ENCODE peak calls at places on chromosomes 3 and 15, in five cellular contexts. Q, P, F, S and R are unnamed samples.
A peak's percentile ranks its signal among the peaks of the same experiment; 100 is the strongest.

GRCh38 chr15:25850154-25851111 is 12.7 kb downstream of the ATP10A start:
- DNase-seq in Q (peak; percentile 76), P (peak; percentile 28), F (peak; percentile 64), S (peak; percentile 74), R (peak; percentile 70)

GRCh38 chr3:156176048-156176447 is 55.7 kb downstream of the KCNAB1 start:
- DNase-seq in Q (no peak), P (no peak), F (no peak), S (peak; percentile 57), R (no peak)

GRCh38 chr15:71080705-71081104 is 34.6 kb upstream of the THSD4 start:
- DNase-seq in Q (no peak), P (peak; percentile 3), F (no peak), S (no peak), R (no peak)

GRCh38 chr3:8937064-8938020 is 25.9 kb downstream of the RAD18 start:
- DNase-seq in Q (no peak), P (no peak), F (no peak), S (peak; percentile 6), R (no peak)

GRCh38 chr3:78919021-78919755 is 848.6 kb downstream of the ROBO1 start:
- DNase-seq in Q (no peak), P (peak; percentile 71), F (no peak), S (peak; percentile 73), R (no peak)

GRCh38 chr3:193207874-193208273 is 33.1 kb upstream of the PLAAT1 start:
- DNase-seq in Q (no peak), P (no peak), F (no peak), S (no peak), R (no peak)

GRCh38 chr3:9782777-9783176 is 9.5 kb downstream of the TADA3 start:
- DNase-seq in Q (no peak), P (no peak), F (no peak), S (no peak), R (peak; percentile 31)

GRCh38 chr3:120795017-120795648 is 52.6 kb downstream of the GTF2E1 start:
- DNase-seq in Q (peak; percentile 57), P (peak; percentile 51), F (peak; percentile 95), S (peak; percentile 73), R (peak; percentile 92)

GRCh38 chr3:16665282-16665741 is 60.1 kb upstream of the DAZL start:
- DNase-seq in Q (no peak), P (no peak), F (no peak), S (no peak), R (peak; percentile 60)

GRCh38 chr3:65936908-65937638 is 101.6 kb downstream of the MAGI1 start:
- DNase-seq in Q (no peak), P (no peak), F (no peak), S (no peak), R (no peak)

GRCh38 chr15:29534378-29534777 is 264.8 kb upstream of the NSMCE3 start:
- DNase-seq in Q (no peak), P (no peak), F (no peak), S (no peak), R (no peak)

GRCh38 chr15:66261056-66261455 is 7.5 kb upstream of the MEGF11 start:
- DNase-seq in Q (no peak), P (no peak), F (no peak), S (no peak), R (no peak)

GRCh38 chr3:88013592-88013991 is 45.2 kb downstream of the CGGBP1 start:
- DNase-seq in Q (no peak), P (no peak), F (no peak), S (no peak), R (no peak)

GRCh38 chr3:22297436-22297835 is 546.4 kb upstream of the ZNF385D start:
- DNase-seq in Q (no peak), P (no peak), F (no peak), S (no peak), R (no peak)

GRCh38 chr3:45043715-45044299 is 17.7 kb downstream of the CLEC3B start:
- DNase-seq in Q (peak; percentile 47), P (no peak), F (no peak), S (no peak), R (no peak)

GRCh38 chr15:57061281-57061680 is 142.8 kb downstream of the TCF12 start:
- DNase-seq in Q (no peak), P (no peak), F (no peak), S (no peak), R (no peak)

GRCh38 chr15:34850121-34850520 is 54.8 kb upstream of the ACTC1 start:
- DNase-seq in Q (no peak), P (no peak), F (no peak), S (no peak), R (no peak)

GRCh38 chr3:62655319-62656063 is 219.7 kb downstream of the CADPS start:
- DNase-seq in Q (no peak), P (no peak), F (no peak), S (no peak), R (no peak)

GRCh38 chr3:124761935-124762334 is 31.7 kb downstream of the UMPS start:
- DNase-seq in Q (no peak), P (no peak), F (no peak), S (peak; percentile 39), R (no peak)

GRCh38 chr15:45157974-45158373 is 28.2 kb downstream of the DUOX1 start:
- DNase-seq in Q (no peak), P (no peak), F (no peak), S (no peak), R (peak; percentile 34)

GRCh38 chr3:51970606-51971300 is 3.1 kb downstream of the ABHD14B start:
- DNase-seq in Q (no peak), P (no peak), F (no peak), S (no peak), R (no peak)

GRCh38 chr15:59059076-59059597 is 45.8 kb upstream of the CCNB2 start:
- DNase-seq in Q (no peak), P (no peak), F (no peak), S (no peak), R (no peak)

GRCh38 chr15:65303687-65304392 is 637 bp upstream of the RNU5B-1 start:
- DNase-seq in Q (no peak), P (no peak), F (no peak), S (peak; percentile 50), R (peak; percentile 81)

GRCh38 chr3:178901204-178901603 is 170.4 kb downstream of the ZMAT3 start:
- DNase-seq in Q (no peak), P (no peak), F (no peak), S (no peak), R (no peak)

GRCh38 chr15:66707310-66708160 is 5.5 kb downstream of the SMAD6 start:
- DNase-seq in Q (no peak), P (no peak), F (peak; percentile 74), S (peak; percentile 47), R (peak; percentile 88)

GRCh38 chr15:29220852-29221251 is 48.8 kb downstream of the NSMCE3 start:
- DNase-seq in Q (no peak), P (no peak), F (no peak), S (no peak), R (no peak)

GRCh38 chr3:112350181-112350825 is 17.3 kb downstream of the CD200 start:
- DNase-seq in Q (no peak), P (no peak), F (no peak), S (no peak), R (no peak)

GRCh38 chr3:170689218-170689874 is 103.5 kb upstream of the SLC7A14 start:
- DNase-seq in Q (no peak), P (no peak), F (peak; percentile 51), S (no peak), R (peak; percentile 83)

GRCh38 chr3:184377882-184378445 is at the start of gene THPO:
- DNase-seq in Q (peak; percentile 80), P (no peak), F (no peak), S (peak; percentile 90), R (peak; percentile 52)

GRCh38 chr3:171569571-171570132 is 109.4 kb upstream of the TNIK start:
- DNase-seq in Q (peak; percentile 39), P (no peak), F (no peak), S (no peak), R (no peak)

GRCh38 chr15:69311319-69311721 is 12.6 kb downstream of the PAQR5 start:
- DNase-seq in Q (no peak), P (no peak), F (no peak), S (no peak), R (no peak)

DNA sequence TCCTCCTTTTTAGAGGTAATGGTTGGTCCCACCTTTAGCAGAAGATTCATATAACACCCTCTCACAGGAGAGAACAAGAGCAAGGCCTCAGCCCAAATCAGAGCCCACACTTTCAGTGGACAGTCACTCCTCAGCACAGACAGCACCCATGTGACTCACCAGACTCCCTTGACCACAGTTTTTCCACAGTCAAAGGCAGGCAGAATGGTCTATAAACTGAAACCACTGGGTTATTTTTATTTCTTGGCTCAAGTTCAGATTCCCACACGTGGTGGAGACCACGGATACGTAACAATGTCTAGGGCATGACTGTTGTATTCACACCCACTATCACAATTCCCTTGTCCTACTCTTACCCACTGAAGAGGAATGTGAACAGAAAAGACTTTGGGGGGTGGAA is 237.8 kb upstream of the UBE2E1 start:
- DNase-seq in Q (no peak), P (no peak), F (no peak), S (no peak), R (no peak)
- TF ChIP-seq CREB1 in Q (no peak), P (no peak), F (no peak), S (no peak), R (no peak)

GRCh38 chr15:76337739-76338554 is 1.4 kb downstream of the ISL2 start:
- DNase-seq in Q (peak; percentile 58), P (no peak), F (peak; percentile 78), S (no peak), R (peak; percentile 59)
- TF ChIP-seq EZH2 in Q (no peak), P (no peak), F (peak; percentile 97), S (no peak), R (peak; percentile 12)

GRCh38 chr3:49454457-49454856 is 15.6 kb upstream of the DAG1 start:
- DNase-seq in Q (peak; percentile 39), P (no peak), F (peak; percentile 71), S (peak; percentile 66), R (peak; percentile 95)
- TF ChIP-seq CREB1 in Q (no peak), P (no peak), F (no peak), S (no peak), R (no peak)

DNA sequence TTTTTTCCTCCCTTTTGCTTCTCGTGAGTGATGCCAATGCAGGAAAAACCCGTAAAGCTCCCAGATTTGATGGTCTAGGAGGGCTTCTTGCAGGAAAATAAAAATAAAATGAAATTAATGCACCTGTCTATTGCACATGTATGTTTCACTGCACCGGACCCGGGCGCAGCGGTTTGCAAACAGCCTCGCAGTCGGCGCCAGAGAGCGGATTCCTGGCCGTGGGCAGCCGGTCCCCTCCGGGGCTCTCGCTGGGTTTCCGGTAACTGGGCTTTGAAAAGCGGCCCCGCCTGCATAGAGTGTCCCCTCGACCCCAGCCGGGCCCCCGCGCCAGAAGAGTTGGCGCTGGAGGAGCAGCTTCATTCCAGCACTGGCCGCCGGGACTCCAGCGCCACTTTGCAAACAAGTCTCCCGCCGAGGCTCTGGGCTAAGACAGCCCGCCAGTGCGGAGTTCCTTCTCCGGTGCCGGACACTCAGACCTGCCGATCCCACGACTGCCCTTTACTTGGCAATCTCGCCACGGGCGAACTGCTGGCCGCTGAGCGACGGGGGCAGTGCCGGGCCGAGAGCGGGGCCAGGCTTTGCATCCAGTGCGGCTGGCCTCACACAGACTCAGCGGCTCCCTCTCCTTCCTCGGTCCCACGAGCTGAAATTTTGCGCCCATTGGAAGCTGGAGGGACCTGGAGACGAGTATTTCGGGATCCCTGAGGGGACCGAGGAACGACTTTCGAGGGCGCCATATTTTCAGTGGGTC is 225.9 kb upstream of the C2CD4B start:
- DNase-seq in Q (peak; percentile 27), P (no peak), F (peak; percentile 79), S (peak; percentile 32), R (peak; percentile 77)
- TF ChIP-seq EZH2 in Q (no peak), P (no peak), F (peak; percentile 17), S (no peak), R (no peak)